ENCODE peak calls at places on chromosomes 1 and 21, in eight cellular contexts. Q, R, J, K, Y, G, P and O are unnamed samples.

GRCh38 chr1:29179641-29180184 is 2.0 kb downstream of the SRSF4 start:
- DNase-seq in Q (no peak), R (no peak), J (no peak), K (no peak), Y (no peak), G (no peak), P (no peak), O (peak; percentile 53)

GRCh38 chr1:159916240-159917051 is 8.9 kb downstream of the TAGLN2 start:
- DNase-seq in Q (peak; percentile 92), R (no peak), J (peak; percentile 90), K (no peak), Y (no peak), G (no peak), P (no peak), O (peak; percentile 96)

GRCh38 chr1:62508187-62508758 is 71.4 kb downstream of the USP1 start:
- DNase-seq in Q (peak; percentile 51), R (no peak), J (peak; percentile 15), K (no peak), Y (peak; percentile 42), G (no peak), P (peak; percentile 57), O (peak; percentile 74)

GRCh38 chr1:202084791-202085681 is 37.7 kb upstream of the GPR37L1 start:
- DNase-seq in Q (no peak), R (no peak), J (peak; percentile 55), K (no peak), Y (no peak), G (peak; percentile 87), P (no peak), O (no peak)

GRCh38 chr1:157748262-157748817 is 28.6 kb downstream of the FCRL2 start:
- DNase-seq in Q (no peak), R (no peak), J (no peak), K (no peak), Y (no peak), G (no peak), P (no peak), O (no peak)

GRCh38 chr1:151867785-151868403 is 14.4 kb upstream of the THEM5 start:
- DNase-seq in Q (peak; percentile 89), R (no peak), J (no peak), K (no peak), Y (no peak), G (no peak), P (no peak), O (peak; percentile 85)

GRCh38 chr1:229059671-229060079 is 211.2 kb upstream of the RAB4A start:
- DNase-seq in Q (no peak), R (peak; percentile 59), J (no peak), K (peak; percentile 57), Y (no peak), G (no peak), P (no peak), O (peak; percentile 88)

GRCh38 chr1:209150114-209150513 is 433.4 kb upstream of the CAMK1G start:
- DNase-seq in Q (peak; percentile 75), R (no peak), J (peak; percentile 61), K (no peak), Y (peak; percentile 9), G (no peak), P (peak; percentile 67), O (peak; percentile 59)

GRCh38 chr1:110554871-110555801 is 36.2 kb upstream of the KCNA10 start:
- DNase-seq in Q (peak; percentile 14), R (peak; percentile 60), J (no peak), K (peak; percentile 27), Y (no peak), G (no peak), P (peak; percentile 43), O (no peak)

GRCh38 chr1:40987439-40988276 is 8.2 kb downstream of the CTPS1 start:
- DNase-seq in Q (no peak), R (no peak), J (peak; percentile 22), K (no peak), Y (no peak), G (no peak), P (no peak), O (no peak)

GRCh38 chr1:7808253-7808844 is 24.3 kb downstream of the PER3 start:
- DNase-seq in Q (peak; percentile 61), R (no peak), J (no peak), K (no peak), Y (peak; percentile 44), G (no peak), P (peak; percentile 46), O (peak; percentile 60)

GRCh38 chr1:231862611-231863010 is 236.0 kb downstream of the DISC1 start:
- DNase-seq in Q (no peak), R (no peak), J (no peak), K (no peak), Y (no peak), G (no peak), P (no peak), O (no peak)

GRCh38 chr1:6497215-6497866 is 5.9 kb upstream of the PLEKHG5 start:
- DNase-seq in Q (peak; percentile 66), R (peak; percentile 68), J (peak; percentile 56), K (no peak), Y (peak; percentile 16), G (no peak), P (peak; percentile 35), O (peak; percentile 41)

GRCh38 chr1:212215910-212216309 is 69.3 kb upstream of the PPP2R5A start:
- DNase-seq in Q (no peak), R (no peak), J (no peak), K (no peak), Y (no peak), G (no peak), P (no peak), O (no peak)

GRCh38 chr1:81305997-81306452 is 494.7 kb upstream of the ADGRL2 start:
- DNase-seq in Q (peak; percentile 67), R (peak; percentile 30), J (peak; percentile 4), K (no peak), Y (no peak), G (no peak), P (peak; percentile 65), O (peak; percentile 60)

GRCh38 chr1:165897326-165898303 is 70.2 kb downstream of the UCK2 start:
- DNase-seq in Q (no peak), R (no peak), J (no peak), K (no peak), Y (no peak), G (no peak), P (peak; percentile 21), O (peak; percentile 54)
- H3K4me3 ChIP-seq in Q (no peak overlapping the region), R (no peak overlapping the region), J (no peak overlapping the region), K (no peak overlapping the region), Y (no peak overlapping the region), G (no peak overlapping the region), P (no peak overlapping the region), O (no peak overlapping the region)

GRCh38 chr21:25215698-25216384 is 391.4 kb downstream of the MRPL39 start:
- DNase-seq in Q (no peak), R (no peak), J (no peak), K (no peak), Y (no peak), G (no peak), P (peak; percentile 64), O (no peak)
- TF ChIP-seq CTCF in Q (no peak), R (no peak), J (no peak), K (no peak), Y (no peak), G (no peak), P (no peak), O (no peak)

DNA sequence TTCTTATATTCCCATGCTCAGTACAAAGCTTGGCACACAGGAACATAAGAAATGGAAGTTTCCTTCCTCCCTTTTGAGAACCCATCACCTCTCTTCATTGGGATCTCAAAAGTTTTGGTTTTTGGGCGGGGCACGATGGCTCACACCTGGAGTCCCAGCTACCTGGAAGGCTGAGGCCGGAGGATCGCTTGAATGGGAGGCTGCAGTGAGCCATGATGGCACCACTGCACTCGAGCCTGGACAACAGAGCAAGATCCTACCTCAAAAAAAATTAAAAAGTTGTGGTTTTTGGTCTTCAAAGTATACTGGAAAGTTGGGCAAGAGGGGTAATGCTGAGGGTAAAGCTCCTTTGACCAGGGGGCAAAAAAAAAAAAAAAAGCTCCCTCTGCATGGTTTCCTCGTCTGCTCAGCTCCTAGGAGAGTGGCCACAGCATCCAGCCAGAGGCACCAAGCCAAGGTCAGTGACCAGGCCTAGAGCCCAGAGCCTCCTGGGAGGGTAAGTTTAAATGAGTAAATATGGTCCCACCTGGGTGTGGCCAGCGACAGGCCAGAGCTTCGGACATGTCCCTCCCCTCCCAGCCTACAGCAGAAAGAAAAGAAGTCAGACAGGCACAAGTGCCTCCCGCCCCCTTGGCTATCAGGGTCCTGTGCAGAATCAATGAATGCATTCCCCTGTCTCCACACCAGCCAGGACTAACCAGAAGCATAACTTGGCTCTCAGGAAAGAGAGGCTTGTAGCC is 5.0 kb downstream of the MEF2D start:
- DNase-seq in Q (no peak), R (peak; percentile 73), J (no peak), K (peak; percentile 76), Y (peak; percentile 10), G (no peak), P (no peak), O (peak; percentile 41)
- H3K4me3 ChIP-seq in Q (no peak overlapping the region), R (peak overlapping the region; percentile 96), J (no peak overlapping the region), K (peak overlapping the region; percentile 99), Y (peak overlapping the region; percentile 98), G (peak overlapping the region; percentile 7), P (peak overlapping the region; percentile 80), O (peak overlapping the region; percentile 9)

DNA sequence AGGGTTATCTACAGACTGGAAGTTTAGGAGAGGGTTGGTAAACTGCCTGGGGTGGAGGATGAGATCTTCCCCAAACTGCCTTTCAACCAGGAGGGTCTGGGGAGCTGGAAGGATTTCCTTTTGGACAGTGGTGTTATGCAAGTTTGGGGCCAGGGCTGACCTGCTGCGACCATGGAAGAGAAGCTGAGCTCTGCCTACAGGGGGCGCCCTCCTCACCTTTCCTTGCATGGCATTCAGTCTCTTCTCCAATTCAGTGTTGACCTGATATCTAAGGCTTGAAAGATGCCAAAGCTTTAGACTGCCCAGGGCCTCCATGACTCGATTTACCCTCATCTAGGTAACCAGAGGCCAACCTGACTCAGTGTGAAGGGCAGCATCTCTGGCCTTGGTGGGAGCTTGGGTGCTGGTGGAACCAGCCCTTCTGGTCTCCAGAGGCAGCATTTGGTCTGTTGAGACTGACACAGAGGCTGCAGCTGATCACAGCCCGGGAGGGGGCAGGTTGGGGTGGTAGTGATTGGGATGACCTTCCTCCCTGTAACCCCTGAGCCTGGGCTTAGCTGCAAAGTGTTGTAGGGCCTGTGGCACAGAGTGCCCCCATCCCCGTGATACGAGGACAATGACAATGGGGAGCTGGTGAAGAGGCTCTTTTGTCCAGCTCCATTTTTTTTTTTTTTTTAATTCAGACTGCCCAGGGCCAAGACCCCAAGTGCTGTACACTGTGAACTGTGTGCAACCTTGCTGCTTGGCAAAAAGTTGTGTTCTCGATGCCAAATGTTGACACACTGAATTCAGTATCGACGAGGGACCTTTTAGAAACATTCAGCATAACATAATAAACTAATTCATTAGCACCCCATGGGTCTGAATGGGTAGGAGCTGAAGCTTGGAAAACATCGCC is 169.9 kb downstream of the GRIK3 start:
- DNase-seq in Q (no peak), R (no peak), J (no peak), K (no peak), Y (peak; percentile 66), G (no peak), P (peak; percentile 51), O (no peak)
- TF ChIP-seq CTCF in Q (no peak), R (no peak), J (peak; percentile 21), K (no peak), Y (peak; percentile 95), G (no peak), P (peak; percentile 65), O (no peak)

DNA sequence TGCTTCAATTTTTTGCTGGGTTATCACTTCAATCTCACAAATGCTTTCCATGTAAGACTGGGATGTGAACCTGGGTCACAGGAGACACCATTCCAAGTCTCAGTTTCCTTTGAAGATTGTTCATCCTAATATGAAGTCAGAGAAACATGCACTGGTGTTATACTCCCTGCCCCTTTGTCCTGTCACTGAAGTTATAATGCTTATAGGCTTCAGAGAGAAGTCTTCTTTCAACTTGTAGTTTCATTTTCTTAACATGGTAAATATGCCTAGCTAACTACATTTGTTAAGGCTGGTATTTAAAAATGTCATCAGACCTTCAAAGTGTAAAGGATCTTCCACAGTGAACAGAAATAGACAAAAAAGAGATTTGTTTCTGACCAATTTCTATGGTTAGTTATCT is 1195.9 kb downstream of the MRPL39 start:
- DNase-seq in Q (no peak), R (no peak), J (no peak), K (no peak), Y (no peak), G (no peak), P (no peak), O (no peak)
- H3K4me3 ChIP-seq in Q (no peak overlapping the region), R (no peak overlapping the region), J (no peak overlapping the region), K (no peak overlapping the region), Y (no peak overlapping the region), G (no peak overlapping the region), P (no peak overlapping the region), O (no peak overlapping the region)